ENCODE peak calls at places on chromosomes 2 and 18, in seven cellular contexts. R, E, G, K, Y, Z and X are unnamed samples.

GRCh38 chr2:11048335-11049008 is 106.8 kb upstream of the SLC66A3 start:
- DNase-seq in Z (no peak), K (no peak), Y (no peak), G (no peak), E (no peak), R (no peak), X (no peak)

GRCh38 chr2:232377841-232378734 is 463 bp upstream of the ALPP start:
- DNase-seq in G (no peak), Y (peak), K (no peak), R (no peak), E (no peak), Z (peak), X (no peak)

GRCh38 chr2:199463000-199463692 is 5.4 kb upstream of the SATB2 start:
- DNase-seq in E (peak), Y (peak), Z (peak), R (peak), K (peak), G (peak), X (peak)

GRCh38 chr2:232885264-232885961 is 15.3 kb downstream of the SNORC start:
- DNase-seq in K (no peak), E (no peak), Y (no peak), R (no peak), Z (no peak), G (no peak), X (no peak)

GRCh38 chr2:2782007-2782406 is 450.9 kb upstream of the MYT1L start:
- DNase-seq in G (no peak), Y (no peak), E (no peak), Z (no peak), R (no peak), K (no peak), X (no peak)

GRCh38 chr2:16473575-16473974 is 192.1 kb downstream of the CYRIA start:
- DNase-seq in G (no peak), R (no peak), Z (no peak), Y (no peak), K (no peak), E (no peak), X (no peak)

GRCh38 chr2:189297446-189297845 is 117.9 kb upstream of the COL5A2 start:
- DNase-seq in R (no peak), K (no peak), Y (no peak), E (no peak), Z (no peak), G (no peak), X (no peak)

GRCh38 chr18:59665057-59666007 is 31.9 kb downstream of the CCBE1 start:
- DNase-seq in Y (no peak), K (no peak), R (no peak), E (no peak), Z (no peak), G (no peak), X (no peak)

GRCh38 chr2:100822587-100823248 is 2.8 kb downstream of the NPAS2 start:
- DNase-seq in E (no peak), Z (no peak), K (no peak), R (no peak), Y (no peak), G (no peak), X (peak)

GRCh38 chr2:240469747-240470146 is 34.3 kb downstream of the GPC1 start:
- DNase-seq in Z (no peak), K (no peak), Y (no peak), G (no peak), R (no peak), E (no peak), X (no peak)

GRCh38 chr2:13046557-13047165 is 329.9 kb downstream of the TRIB2 start:
- DNase-seq in R (no peak), E (no peak), K (no peak), G (peak), Y (peak), Z (no peak), X (peak)